ENCODE peak calls at places on chromosomes 16 and 17, in seven cellular contexts. M, E, G, K, X, Z and Q are unnamed samples.

GRCh38 chr16:29745853-29746345 is at the start of gene C16orf54:
- DNase-seq in M (no peak), E (no peak), G (no peak), K (no peak), X (no peak), Z (peak; percentile 65), Q (peak; percentile 19)

GRCh38 chr17:46026815-46027125 is 27.7 kb downstream of the STH start:
- DNase-seq in M (no peak), E (no peak), G (no peak), K (no peak), X (no peak), Z (no peak), Q (no peak)

GRCh38 chr16:8032406-8032805 is 557.9 kb downstream of the TMEM114 start:
- DNase-seq in M (no peak), E (no peak), G (no peak), K (no peak), X (no peak), Z (no peak), Q (no peak)

GRCh38 chr16:86578056-86578455 is 293 bp upstream of the FOXL1 start:
- DNase-seq in M (peak; percentile 99), E (no peak), G (no peak), K (peak; percentile 24), X (peak; percentile 91), Z (no peak), Q (no peak)

GRCh38 chr17:58391302-58391984 is 25.9 kb downstream of the RNF43 start:
- DNase-seq in M (no peak), E (no peak), G (no peak), K (no peak), X (no peak), Z (no peak), Q (no peak)

GRCh38 chr17:27471321-27472269 is 15.3 kb downstream of the KSR1 start:
- DNase-seq in M (peak; percentile 41), E (no peak), G (no peak), K (no peak), X (no peak), Z (no peak), Q (peak; percentile 88)

GRCh38 chr16:73879621-73880020 is 417.0 kb upstream of the PSMD7 start:
- DNase-seq in M (no peak), E (no peak), G (no peak), K (no peak), X (no peak), Z (no peak), Q (no peak)

GRCh38 chr17:43595466-43595865 is 49.3 kb upstream of the ETV4 start:
- DNase-seq in M (no peak), E (no peak), G (no peak), K (peak; percentile 25), X (no peak), Z (no peak), Q (peak; percentile 57)

GRCh38 chr17:34245496-34245895 is 9.6 kb upstream of the CCL2 start:
- DNase-seq in M (no peak), E (no peak), G (no peak), K (no peak), X (no peak), Z (no peak), Q (no peak)

GRCh38 chr16:85620403-85620802 is 7.3 kb downstream of the GSE1 start:
- DNase-seq in M (no peak), E (no peak), G (no peak), K (no peak), X (no peak), Z (no peak), Q (no peak)

GRCh38 chr17:46167826-46168569 is 25.2 kb downstream of the KANSL1 start:
- DNase-seq in M (peak; percentile 90), E (no peak), G (no peak), K (peak; percentile 57), X (peak; percentile 87), Z (no peak), Q (peak; percentile 78)

GRCh38 chr17:79831367-79832210 is 7.7 kb downstream of the CBX4 start:
- DNase-seq in M (no peak), E (no peak), G (peak; percentile 60), K (no peak), X (peak; percentile 60), Z (peak; percentile 71), Q (no peak)

GRCh38 chr16:85252461-85252860 is 140.2 kb upstream of the CIBAR2 start:
- DNase-seq in M (no peak), E (no peak), G (no peak), K (no peak), X (no peak), Z (no peak), Q (no peak)

DNA sequence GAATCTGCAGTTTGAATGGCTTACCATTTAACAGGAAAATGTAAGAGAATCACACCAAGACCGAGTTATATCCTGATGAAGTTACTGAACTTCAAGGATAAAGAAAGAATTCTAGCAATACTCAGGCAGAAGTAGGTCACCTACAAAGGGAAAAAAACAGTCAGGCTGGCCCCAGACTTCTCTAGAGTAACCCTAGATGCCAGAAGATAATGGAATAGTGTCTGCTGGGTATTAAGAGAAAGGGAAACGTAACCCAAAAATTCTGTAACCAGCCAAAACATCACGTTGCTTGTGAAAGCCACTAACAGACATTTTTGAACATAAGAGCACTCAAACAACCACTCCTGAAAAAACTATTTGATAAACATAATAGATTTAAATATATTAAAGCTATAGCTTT is 31.3 kb downstream of the UBE2G1 start:
- DNase-seq in M (no peak), E (no peak), G (no peak), K (no peak), X (no peak), Z (no peak), Q (no peak)
- H2AK5ac ChIP-seq in M (no peak overlapping the region), E (no peak overlapping the region), G (no peak overlapping the region), K (no peak overlapping the region), X (no peak overlapping the region), Z (no peak overlapping the region), Q (no peak overlapping the region)

GRCh38 chr17:29041091-29041490 is 1.9 kb upstream of the PIPOX start:
- DNase-seq in M (no peak), E (no peak), G (no peak), K (no peak), X (no peak), Z (no peak), Q (peak; percentile 96)

GRCh38 chr17:29038511-29039300 is 4.2 kb upstream of the PIPOX start:
- DNase-seq in M (no peak), E (no peak), G (no peak), K (peak; percentile 66), X (no peak), Z (no peak), Q (peak; percentile 44)

GRCh38 chr17:29042026-29042678 is 789 bp upstream of the PIPOX start:
- DNase-seq in M (no peak), E (no peak), G (no peak), K (no peak), X (no peak), Z (no peak), Q (no peak)

GRCh38 chr17:29037739-29038465 is 5.0 kb upstream of the PIPOX start:
- DNase-seq in M (no peak), E (no peak), G (no peak), K (no peak), X (no peak), Z (no peak), Q (no peak)

DNA sequence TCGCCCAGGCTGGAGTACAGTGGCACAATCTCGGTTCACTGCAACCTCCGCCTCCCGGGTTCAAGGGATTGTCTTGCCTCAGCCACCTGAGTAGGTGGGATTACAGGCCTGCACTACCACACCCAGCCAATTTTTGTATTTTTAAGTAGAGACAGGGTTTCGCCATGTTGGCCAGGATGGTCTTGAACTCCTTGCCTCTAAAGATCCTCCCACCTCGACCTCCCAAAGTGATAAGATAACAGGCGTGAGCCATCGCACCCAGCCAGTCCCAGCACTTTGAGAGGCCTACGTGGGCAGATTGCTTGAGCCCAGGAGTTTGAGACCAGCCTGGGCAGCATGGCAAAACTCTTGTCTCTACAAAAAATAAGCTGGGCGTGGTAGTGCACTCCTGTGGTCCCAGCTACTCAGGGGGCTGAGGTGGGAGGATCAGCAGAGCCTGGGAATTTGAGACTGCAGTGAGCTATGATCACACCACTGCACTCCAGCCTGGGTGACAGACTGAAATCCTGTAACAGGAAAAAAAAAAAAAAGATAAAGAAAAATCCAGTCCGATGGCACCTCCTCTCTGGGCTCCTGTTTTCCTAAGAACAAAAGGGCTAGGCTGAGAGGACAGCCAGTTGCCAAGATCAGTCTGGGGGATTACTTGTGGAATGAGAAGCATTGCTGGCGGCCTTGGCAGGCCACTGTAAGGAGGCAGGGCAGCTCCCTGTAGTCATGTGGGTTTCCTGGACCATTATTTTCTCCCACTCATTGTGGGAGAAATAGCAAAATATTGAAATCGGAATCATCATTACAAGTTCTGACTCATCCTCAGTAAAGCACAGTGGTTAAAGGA is 3.0 kb upstream of the PIPOX start:
- DNase-seq in M (peak; percentile 80), E (no peak), G (no peak), K (peak; percentile 96), X (peak; percentile 10), Z (no peak), Q (peak; percentile 73)
- H2AK5ac ChIP-seq in M (no peak overlapping the region), E (no peak overlapping the region), G (no peak overlapping the region), K (no peak overlapping the region), X (no peak overlapping the region), Z (peak overlapping the region; percentile 58), Q (no peak overlapping the region)

DNA sequence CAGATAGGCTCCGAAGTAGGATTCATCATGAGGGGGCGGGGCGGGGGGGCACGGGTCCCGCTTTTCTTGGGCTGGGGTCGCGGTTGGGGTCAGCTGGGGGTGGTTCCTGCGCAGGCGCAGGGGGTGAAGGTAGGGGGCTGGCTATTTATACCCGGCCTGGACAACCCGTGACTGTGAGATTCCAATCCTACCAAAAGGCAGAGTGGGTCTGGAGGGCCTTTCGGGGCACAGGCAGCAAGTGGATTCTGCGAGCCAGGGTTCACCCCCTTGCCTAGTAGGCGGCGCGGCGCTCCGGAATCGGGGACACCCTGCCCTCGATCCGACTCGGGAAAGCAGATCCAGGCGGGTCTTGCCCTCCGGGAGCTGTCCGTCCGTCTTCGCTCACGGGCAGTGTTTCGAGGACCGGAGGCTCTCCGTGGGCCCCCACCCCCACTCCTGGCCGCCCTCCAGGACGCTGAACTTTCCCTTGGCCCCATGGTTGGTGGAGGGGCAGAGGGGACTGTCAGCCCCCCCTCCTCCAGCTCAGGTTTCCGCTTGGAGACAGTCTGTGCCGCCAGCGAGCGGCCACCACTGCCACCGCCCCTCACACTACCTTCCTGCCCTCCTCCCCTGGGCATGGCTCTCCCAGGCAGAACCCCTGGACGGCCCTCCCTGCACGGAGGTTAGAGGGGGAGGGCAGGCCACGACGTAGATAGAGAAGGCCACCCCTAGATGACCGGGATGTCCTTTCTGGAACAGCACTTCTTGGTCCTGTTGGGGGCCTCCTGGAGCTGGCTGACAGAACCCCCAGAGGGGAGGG is 634 bp downstream of the SLC2A4 start:
- DNase-seq in M (no peak), E (no peak), G (peak; percentile 64), K (no peak), X (no peak), Z (peak; percentile 72), Q (no peak)
- H2AK5ac ChIP-seq in M (no peak overlapping the region), E (peak overlapping the region; percentile 35), G (no peak overlapping the region), K (no peak overlapping the region), X (no peak overlapping the region), Z (no peak overlapping the region), Q (no peak overlapping the region)

DNA sequence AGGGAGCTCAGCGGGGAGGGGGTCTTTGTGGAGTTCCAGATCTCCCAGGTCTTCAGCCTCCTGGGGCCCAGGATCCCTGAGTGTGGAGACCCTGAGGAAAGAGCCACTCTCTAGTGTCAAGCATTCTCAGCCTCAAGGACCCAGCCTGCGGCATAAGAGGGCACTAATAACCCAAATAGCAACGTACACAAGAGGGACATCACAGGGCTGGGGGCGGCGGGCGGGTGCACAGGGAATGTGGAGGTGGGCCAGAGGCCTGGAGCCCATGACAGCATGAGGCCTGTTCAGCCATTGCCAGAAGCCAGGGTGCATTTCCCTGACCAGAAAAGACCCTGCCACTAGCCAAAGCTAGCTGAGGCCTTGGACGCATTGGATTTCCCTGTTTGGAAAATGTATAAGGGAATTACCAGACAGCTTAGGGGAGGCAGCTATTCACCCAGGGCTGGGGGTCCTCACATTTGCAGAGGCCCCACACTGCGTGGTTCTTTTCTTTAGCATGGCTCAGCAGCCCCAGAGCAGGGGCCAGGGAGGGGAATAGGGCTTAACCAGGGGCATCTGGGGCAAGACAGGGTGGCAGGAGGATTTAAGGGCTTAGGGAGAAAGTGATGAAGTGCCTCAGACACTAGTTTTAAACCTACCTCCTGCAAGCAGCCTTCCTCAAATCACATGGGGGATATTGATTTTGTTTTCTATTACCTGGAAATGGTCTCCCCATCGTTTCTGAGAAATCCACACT is 13.5 kb upstream of the ALOX15B start:
- DNase-seq in M (no peak), E (no peak), G (peak; percentile 26), K (no peak), X (no peak), Z (no peak), Q (no peak)
- H2AK5ac ChIP-seq in M (no peak overlapping the region), E (peak overlapping the region; percentile 47), G (no peak overlapping the region), K (no peak overlapping the region), X (no peak overlapping the region), Z (no peak overlapping the region), Q (peak overlapping the region; percentile 9)